ENCODE peak calls at places on chromosomes 4 and X, in four cellular contexts. One of them, this sample, is unnamed.

GRCh38 chrX:40156472-40157227 is 58.9 kb upstream of the BCOR start:
- DNase-seq in right atrium auricular region: no peak
- DNase-seq in transverse colon: no peak
- DNase-seq in psoas muscle: no peak
- DNase-seq in this sample: no peak

GRCh38 chr4:101066586-101066985 is 280.7 kb downstream of the PPP3CA start:
- DNase-seq in right atrium auricular region: no peak
- DNase-seq in transverse colon: no peak
- DNase-seq in psoas muscle: no peak
- DNase-seq in this sample: no peak

GRCh38 chr4:4704267-4704666 is 155.2 kb upstream of the MSX1 start:
- DNase-seq in right atrium auricular region: no peak
- DNase-seq in transverse colon: no peak
- DNase-seq in psoas muscle: no peak
- DNase-seq in this sample: no peak

GRCh38 chrX:68929332-68930150 is 100.7 kb downstream of the EFNB1 start:
- DNase-seq in right atrium auricular region: peak; percentile 61
- DNase-seq in transverse colon: no peak
- DNase-seq in psoas muscle: peak; percentile 69
- DNase-seq in this sample: no peak

GRCh38 chr4:119559044-119559647 is 69.5 kb downstream of the PDE5A start:
- DNase-seq in right atrium auricular region: no peak
- DNase-seq in transverse colon: no peak
- DNase-seq in psoas muscle: no peak
- DNase-seq in this sample: no peak

GRCh38 chr4:183729069-183729406 is 69.9 kb downstream of the TRAPPC11 start:
- DNase-seq in right atrium auricular region: no peak
- DNase-seq in transverse colon: no peak
- DNase-seq in psoas muscle: no peak
- DNase-seq in this sample: no peak

GRCh38 chrX:19811807-19812604 is 75.4 kb downstream of the SH3KBP1 start:
- DNase-seq in right atrium auricular region: no peak
- DNase-seq in transverse colon: no peak
- DNase-seq in psoas muscle: no peak
- DNase-seq in this sample: no peak

GRCh38 chrX:68354869-68355628 is 78.2 kb downstream of the OPHN1 start:
- DNase-seq in right atrium auricular region: no peak
- DNase-seq in transverse colon: no peak
- DNase-seq in psoas muscle: no peak
- DNase-seq in this sample: no peak

GRCh38 chr4:105453550-105454201 is 20.2 kb downstream of the PPA2 start:
- DNase-seq in right atrium auricular region: no peak
- DNase-seq in transverse colon: no peak
- DNase-seq in psoas muscle: no peak
- DNase-seq in this sample: no peak

GRCh38 chrX:48975041-48975440 is 3.4 kb upstream of the KCND1 start:
- DNase-seq in right atrium auricular region: no peak
- DNase-seq in transverse colon: no peak
- DNase-seq in psoas muscle: no peak
- DNase-seq in this sample: no peak

GRCh38 chr4:181593703-181594102 is 649.5 kb upstream of the TENM3 start:
- DNase-seq in right atrium auricular region: no peak
- DNase-seq in transverse colon: no peak
- DNase-seq in psoas muscle: no peak
- DNase-seq in this sample: no peak

GRCh38 chr4:155079866-155080265 is 128.6 kb upstream of the NPY2R start:
- DNase-seq in right atrium auricular region: no peak
- DNase-seq in transverse colon: no peak
- DNase-seq in psoas muscle: no peak
- DNase-seq in this sample: no peak

GRCh38 chr4:184649026-184649970 is at the start of the genes CASP3 and PRIMPOL:
- DNase-seq in right atrium auricular region: peak; percentile 96
- DNase-seq in transverse colon: peak; percentile 98
- DNase-seq in psoas muscle: peak; percentile 99
- DNase-seq in this sample: peak; percentile 96

GRCh38 chr4:139689093-139689722 is 23.6 kb downstream of the MGST2 start:
- DNase-seq in right atrium auricular region: no peak
- DNase-seq in transverse colon: no peak
- DNase-seq in psoas muscle: no peak
- DNase-seq in this sample: no peak

GRCh38 chr4:159946983-159947645 is 844.2 kb downstream of the RAPGEF2 start:
- DNase-seq in right atrium auricular region: no peak
- DNase-seq in transverse colon: no peak
- DNase-seq in psoas muscle: no peak
- DNase-seq in this sample: no peak

GRCh38 chr4:117588771-117589170 is 445.5 kb upstream of the NDST3 start:
- DNase-seq in right atrium auricular region: no peak
- DNase-seq in transverse colon: no peak
- DNase-seq in psoas muscle: no peak
- DNase-seq in this sample: no peak

GRCh38 chr4:56658410-56659003 is 22.6 kb downstream of the HOPX start:
- DNase-seq in right atrium auricular region: no peak
- DNase-seq in transverse colon: no peak
- DNase-seq in psoas muscle: no peak
- DNase-seq in this sample: no peak

GRCh38 chr4:184978211-184978610 is 40.1 kb upstream of the HELT start:
- DNase-seq in right atrium auricular region: peak; percentile 65
- DNase-seq in transverse colon: peak; percentile 38
- DNase-seq in psoas muscle: peak; percentile 64
- DNase-seq in this sample: peak; percentile 40

GRCh38 chr4:156560701-156561100 is 410.9 kb downstream of the PDGFC start:
- DNase-seq in right atrium auricular region: no peak
- DNase-seq in transverse colon: no peak
- DNase-seq in psoas muscle: no peak
- DNase-seq in this sample: no peak

GRCh38 chr4:78627046-78627965 is 75.7 kb downstream of the ANXA3 start:
- DNase-seq in right atrium auricular region: no peak
- DNase-seq in transverse colon: no peak
- DNase-seq in psoas muscle: no peak
- DNase-seq in this sample: no peak

GRCh38 chr4:107317596-107317995 is 281.5 kb upstream of the DKK2 start:
- DNase-seq in right atrium auricular region: no peak
- DNase-seq in transverse colon: no peak
- DNase-seq in psoas muscle: no peak
- DNase-seq in this sample: no peak

GRCh38 chrX:10157545-10157944 is 770 bp downstream of the CLCN4 start:
- DNase-seq in right atrium auricular region: no peak
- DNase-seq in transverse colon: no peak
- DNase-seq in psoas muscle: no peak
- DNase-seq in this sample: no peak

GRCh38 chr4:76307670-76308014 is 1.1 kb downstream of the STBD1 start:
- DNase-seq in right atrium auricular region: no peak
- DNase-seq in transverse colon: peak; percentile 57
- DNase-seq in psoas muscle: peak; percentile 84
- DNase-seq in this sample: no peak

GRCh38 chrX:131830400-131831184 is 192.5 kb upstream of the STK26 start:
- DNase-seq in right atrium auricular region: peak; percentile 79
- DNase-seq in transverse colon: peak; percentile 74
- DNase-seq in psoas muscle: peak; percentile 73
- DNase-seq in this sample: peak; percentile 28

GRCh38 chr4:15398001-15398400 is 29.8 kb upstream of the C1QTNF7 start:
- DNase-seq in right atrium auricular region: no peak
- DNase-seq in transverse colon: no peak
- DNase-seq in psoas muscle: no peak
- DNase-seq in this sample: no peak

GRCh38 chrX:19810809-19811208 is 76.6 kb downstream of the SH3KBP1 start:
- DNase-seq in right atrium auricular region: no peak
- DNase-seq in transverse colon: no peak
- DNase-seq in psoas muscle: no peak
- DNase-seq in this sample: no peak

GRCh38 chrX:55039471-55039870 is 8.7 kb upstream of the ALAS2 start:
- DNase-seq in right atrium auricular region: no peak
- DNase-seq in transverse colon: no peak
- DNase-seq in psoas muscle: no peak
- DNase-seq in this sample: no peak

GRCh38 chrX:70468709-70469108 is 24.1 kb downstream of the DLG3 start:
- DNase-seq in right atrium auricular region: no peak
- DNase-seq in transverse colon: no peak
- DNase-seq in psoas muscle: no peak
- DNase-seq in this sample: no peak

GRCh38 chr4:184024637-184025036 is 119.5 kb downstream of the STOX2 start:
- DNase-seq in right atrium auricular region: no peak
- DNase-seq in transverse colon: no peak
- DNase-seq in psoas muscle: no peak
- DNase-seq in this sample: no peak

GRCh38 chrX:1281511-1281910 is 12.9 kb downstream of the CSF2RA start:
- DNase-seq in right atrium auricular region: no peak
- DNase-seq in transverse colon: no peak
- DNase-seq in psoas muscle: no peak
- DNase-seq in this sample: no peak

GRCh38 chr4:141350122-141350904 is 129.6 kb downstream of the ZNF330 start:
- DNase-seq in right atrium auricular region: no peak
- DNase-seq in transverse colon: peak; percentile 82
- DNase-seq in psoas muscle: no peak
- DNase-seq in this sample: no peak

DNA sequence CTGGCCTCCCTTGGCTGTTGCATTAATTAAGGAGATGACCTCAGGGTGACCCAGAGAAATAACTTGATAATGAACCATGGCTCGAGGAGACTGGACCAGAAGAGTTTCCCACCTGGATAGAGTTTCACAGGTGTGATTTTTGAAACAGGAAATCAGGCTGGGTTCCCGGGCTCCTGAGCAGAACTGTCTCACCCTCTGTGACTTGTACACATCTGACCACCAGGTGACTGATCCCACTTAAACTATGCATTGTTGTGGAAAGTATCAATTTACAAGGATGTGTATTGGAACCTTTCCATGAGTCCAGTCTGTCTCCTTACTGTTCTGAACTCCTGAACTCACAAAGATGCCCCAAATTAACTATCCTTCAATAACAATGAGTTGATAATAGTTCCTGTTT is 220.3 kb downstream of the PTTG2 start:
- DNase-seq in right atrium auricular region: no peak
- DNase-seq in transverse colon: no peak
- DNase-seq in psoas muscle: no peak
- DNase-seq in this sample: no peak
- TF ChIP-seq CTCF in right atrium auricular region: no peak
- TF ChIP-seq CTCF in transverse colon: no peak
- TF ChIP-seq CTCF in psoas muscle: no peak
- TF ChIP-seq CTCF in this sample: no peak

GRCh38 chr4:52373650-52374049 is 285.5 kb downstream of the USP46 start:
- DNase-seq in right atrium auricular region: no peak
- DNase-seq in transverse colon: no peak
- DNase-seq in psoas muscle: no peak
- DNase-seq in this sample: no peak
- TF ChIP-seq CTCF in right atrium auricular region: no peak
- TF ChIP-seq CTCF in transverse colon: no peak
- TF ChIP-seq CTCF in psoas muscle: no peak
- TF ChIP-seq CTCF in this sample: no peak

DNA sequence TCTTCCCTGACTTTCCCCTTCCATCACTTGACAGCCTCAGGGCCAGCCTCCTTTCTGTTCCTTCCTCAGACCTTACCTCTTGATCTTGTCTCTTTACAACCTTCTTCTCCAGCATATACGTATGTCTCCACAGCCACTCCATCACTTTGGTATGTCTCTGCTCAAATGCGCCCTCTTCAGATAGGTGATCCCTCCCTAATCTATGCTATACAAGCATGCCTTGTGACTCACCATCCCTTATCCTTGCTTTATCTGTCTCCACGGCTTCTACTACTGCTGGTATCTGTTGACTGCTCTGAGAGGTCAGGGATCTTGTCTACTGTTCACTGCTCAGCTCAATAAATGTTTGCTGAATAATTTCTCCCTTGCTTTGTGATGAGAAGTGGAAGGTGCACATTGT is 9.0 kb downstream of the ARAP2 start:
- DNase-seq in right atrium auricular region: no peak
- DNase-seq in transverse colon: no peak
- DNase-seq in psoas muscle: no peak
- DNase-seq in this sample: no peak
- TF ChIP-seq CTCF in right atrium auricular region: no peak
- TF ChIP-seq CTCF in transverse colon: no peak
- TF ChIP-seq CTCF in psoas muscle: no peak
- TF ChIP-seq CTCF in this sample: no peak

GRCh38 chr4:146577111-146577510 is 55.4 kb upstream of the SLC10A7 start:
- DNase-seq in right atrium auricular region: no peak
- DNase-seq in transverse colon: no peak
- DNase-seq in psoas muscle: no peak
- DNase-seq in this sample: no peak

GRCh38 chr4:146585761-146586333 is 52.8 kb upstream of the POU4F2 start:
- DNase-seq in right atrium auricular region: no peak
- DNase-seq in transverse colon: no peak
- DNase-seq in psoas muscle: no peak
- DNase-seq in this sample: no peak

GRCh38 chr4:146582864-146583263 is 55.8 kb upstream of the POU4F2 start:
- DNase-seq in right atrium auricular region: no peak
- DNase-seq in transverse colon: no peak
- DNase-seq in psoas muscle: no peak
- DNase-seq in this sample: no peak
- TF ChIP-seq CTCF in right atrium auricular region: no peak
- TF ChIP-seq CTCF in transverse colon: no peak
- TF ChIP-seq CTCF in psoas muscle: no peak
- TF ChIP-seq CTCF in this sample: no peak